ENCODE peak calls at places on chromosomes 6 and 20, in nine cellular contexts. One of them, this sample, is unnamed.

GRCh38 chr6:159118941-159119340 is 50.3 kb upstream of the FNDC1 start:
- DNase-seq in GM19239: no peak
- DNase-seq in neuronal stem cell: no peak
- DNase-seq in left lung: no peak
- DNase-seq in A549: no peak
- DNase-seq in GF-D8: no peak
- DNase-seq in glomerular endothelial cell: no peak
- DNase-seq in activated CD4-positive, alpha-beta T cell treated with anti-CD3 and anti-CD28 coated beads, Interleukin-2, amount 50 U/mL, for 4 hours: no peak
- DNase-seq in stromal cell of bone marrow: no peak
- DNase-seq in this sample: no peak

GRCh38 chr6:33329058-33329457 is 11.5 kb upstream of the ZBTB22 start:
- DNase-seq in glomerular endothelial cell: no peak
- DNase-seq in GF-D8: no peak
- DNase-seq in left lung: no peak
- DNase-seq in A549: no peak
- DNase-seq in GM19239: no peak
- DNase-seq in stromal cell of bone marrow: no peak
- DNase-seq in activated CD4-positive, alpha-beta T cell treated with anti-CD3 and anti-CD28 coated beads, Interleukin-2, amount 50 U/mL, for 4 hours: no peak
- DNase-seq in neuronal stem cell: no peak
- DNase-seq in this sample: no peak

GRCh38 chr6:116579143-116579542 is 7.8 kb downstream of the RWDD1 start:
- DNase-seq in A549: no peak
- DNase-seq in left lung: no peak
- DNase-seq in GM19239: no peak
- DNase-seq in neuronal stem cell: no peak
- DNase-seq in activated CD4-positive, alpha-beta T cell treated with anti-CD3 and anti-CD28 coated beads, Interleukin-2, amount 50 U/mL, for 4 hours: no peak
- DNase-seq in GF-D8: no peak
- DNase-seq in stromal cell of bone marrow: no peak
- DNase-seq in glomerular endothelial cell: no peak
- DNase-seq in this sample: no peak

GRCh38 chr6:37550436-37550835 is 50.7 kb upstream of the CCDC167 start:
- DNase-seq in A549: no peak
- DNase-seq in left lung: no peak
- DNase-seq in activated CD4-positive, alpha-beta T cell treated with anti-CD3 and anti-CD28 coated beads, Interleukin-2, amount 50 U/mL, for 4 hours: no peak
- DNase-seq in GF-D8: no peak
- DNase-seq in glomerular endothelial cell: no peak
- DNase-seq in GM19239: no peak
- DNase-seq in neuronal stem cell: no peak
- DNase-seq in stromal cell of bone marrow: no peak
- DNase-seq in this sample: no peak

GRCh38 chr6:62039602-62040001 is 246.4 kb downstream of the KHDRBS2 start:
- DNase-seq in left lung: no peak
- DNase-seq in A549: no peak
- DNase-seq in activated CD4-positive, alpha-beta T cell treated with anti-CD3 and anti-CD28 coated beads, Interleukin-2, amount 50 U/mL, for 4 hours: no peak
- DNase-seq in GM19239: no peak
- DNase-seq in glomerular endothelial cell: no peak
- DNase-seq in stromal cell of bone marrow: no peak
- DNase-seq in neuronal stem cell: no peak
- DNase-seq in GF-D8: no peak
- DNase-seq in this sample: no peak

GRCh38 chr6:101803146-101803545 is 409.6 kb downstream of the GRIK2 start:
- DNase-seq in neuronal stem cell: no peak
- DNase-seq in glomerular endothelial cell: no peak
- DNase-seq in stromal cell of bone marrow: no peak
- DNase-seq in GF-D8: no peak
- DNase-seq in GM19239: no peak
- DNase-seq in activated CD4-positive, alpha-beta T cell treated with anti-CD3 and anti-CD28 coated beads, Interleukin-2, amount 50 U/mL, for 4 hours: no peak
- DNase-seq in A549: no peak
- DNase-seq in left lung: no peak
- DNase-seq in this sample: no peak

GRCh38 chr20:48463916-48464315 is 363.9 kb downstream of the PREX1 start:
- DNase-seq in neuronal stem cell: no peak
- DNase-seq in GM19239: no peak
- DNase-seq in GF-D8: no peak
- DNase-seq in stromal cell of bone marrow: peak
- DNase-seq in activated CD4-positive, alpha-beta T cell treated with anti-CD3 and anti-CD28 coated beads, Interleukin-2, amount 50 U/mL, for 4 hours: no peak
- DNase-seq in left lung: no peak
- DNase-seq in A549: no peak
- DNase-seq in glomerular endothelial cell: no peak
- DNase-seq in this sample: no peak

GRCh38 chr6:139409026-139409425 is 34.6 kb upstream of the CITED2 start:
- DNase-seq in GM19239: no peak
- DNase-seq in neuronal stem cell: no peak
- DNase-seq in GF-D8: no peak
- DNase-seq in A549: no peak
- DNase-seq in stromal cell of bone marrow: peak
- DNase-seq in activated CD4-positive, alpha-beta T cell treated with anti-CD3 and anti-CD28 coated beads, Interleukin-2, amount 50 U/mL, for 4 hours: no peak
- DNase-seq in left lung: no peak
- DNase-seq in glomerular endothelial cell: no peak
- DNase-seq in this sample: no peak

GRCh38 chr6:21075986-21076385 is 517.6 kb upstream of the SOX4 start:
- DNase-seq in GF-D8: no peak
- DNase-seq in left lung: no peak
- DNase-seq in neuronal stem cell: no peak
- DNase-seq in stromal cell of bone marrow: no peak
- DNase-seq in activated CD4-positive, alpha-beta T cell treated with anti-CD3 and anti-CD28 coated beads, Interleukin-2, amount 50 U/mL, for 4 hours: no peak
- DNase-seq in glomerular endothelial cell: no peak
- DNase-seq in GM19239: no peak
- DNase-seq in A549: no peak
- DNase-seq in this sample: no peak

GRCh38 chr6:21200056-21200870 is 393.3 kb upstream of the SOX4 start:
- DNase-seq in GF-D8: no peak
- DNase-seq in neuronal stem cell: no peak
- DNase-seq in activated CD4-positive, alpha-beta T cell treated with anti-CD3 and anti-CD28 coated beads, Interleukin-2, amount 50 U/mL, for 4 hours: no peak
- DNase-seq in A549: no peak
- DNase-seq in GM19239: no peak
- DNase-seq in left lung: no peak
- DNase-seq in stromal cell of bone marrow: no peak
- DNase-seq in glomerular endothelial cell: no peak
- DNase-seq in this sample: no peak

GRCh38 chr20:17557675-17558006 is 12.2 kb upstream of the DSTN start:
- DNase-seq in neuronal stem cell: no peak
- DNase-seq in left lung: no peak
- DNase-seq in glomerular endothelial cell: no peak
- DNase-seq in activated CD4-positive, alpha-beta T cell treated with anti-CD3 and anti-CD28 coated beads, Interleukin-2, amount 50 U/mL, for 4 hours: no peak
- DNase-seq in stromal cell of bone marrow: peak
- DNase-seq in A549: peak
- DNase-seq in GF-D8: no peak
- DNase-seq in GM19239: no peak
- DNase-seq in this sample: no peak

GRCh38 chr6:35602133-35602946 is 86.4 kb downstream of the FKBP5 start:
- DNase-seq in activated CD4-positive, alpha-beta T cell treated with anti-CD3 and anti-CD28 coated beads, Interleukin-2, amount 50 U/mL, for 4 hours: no peak
- DNase-seq in stromal cell of bone marrow: no peak
- DNase-seq in GF-D8: no peak
- DNase-seq in left lung: no peak
- DNase-seq in glomerular endothelial cell: no peak
- DNase-seq in GM19239: no peak
- DNase-seq in A549: no peak
- DNase-seq in neuronal stem cell: no peak
- DNase-seq in this sample: no peak

GRCh38 chr20:44295995-44296394 is 15.0 kb downstream of the FITM2 start:
- DNase-seq in neuronal stem cell: no peak
- DNase-seq in A549: no peak
- DNase-seq in GM19239: no peak
- DNase-seq in glomerular endothelial cell: no peak
- DNase-seq in activated CD4-positive, alpha-beta T cell treated with anti-CD3 and anti-CD28 coated beads, Interleukin-2, amount 50 U/mL, for 4 hours: no peak
- DNase-seq in left lung: no peak
- DNase-seq in GF-D8: no peak
- DNase-seq in stromal cell of bone marrow: no peak
- DNase-seq in this sample: no peak

GRCh38 chr6:159979136-159979874 is 10.4 kb downstream of the IGF2R start:
- DNase-seq in left lung: no peak
- DNase-seq in GM19239: no peak
- DNase-seq in glomerular endothelial cell: no peak
- DNase-seq in GF-D8: peak
- DNase-seq in activated CD4-positive, alpha-beta T cell treated with anti-CD3 and anti-CD28 coated beads, Interleukin-2, amount 50 U/mL, for 4 hours: peak
- DNase-seq in A549: no peak
- DNase-seq in neuronal stem cell: no peak
- DNase-seq in stromal cell of bone marrow: no peak
- DNase-seq in this sample: peak

GRCh38 chr6:147941143-147941542 is 401.5 kb upstream of the SASH1 start:
- DNase-seq in A549: no peak
- DNase-seq in GM19239: no peak
- DNase-seq in glomerular endothelial cell: no peak
- DNase-seq in activated CD4-positive, alpha-beta T cell treated with anti-CD3 and anti-CD28 coated beads, Interleukin-2, amount 50 U/mL, for 4 hours: no peak
- DNase-seq in GF-D8: no peak
- DNase-seq in left lung: no peak
- DNase-seq in stromal cell of bone marrow: no peak
- DNase-seq in neuronal stem cell: no peak
- DNase-seq in this sample: no peak

GRCh38 chr6:79143320-79143898 is 65.4 kb upstream of the PHIP start:
- DNase-seq in neuronal stem cell: no peak
- DNase-seq in left lung: no peak
- DNase-seq in A549: no peak
- DNase-seq in stromal cell of bone marrow: no peak
- DNase-seq in glomerular endothelial cell: no peak
- DNase-seq in GM19239: no peak
- DNase-seq in GF-D8: no peak
- DNase-seq in activated CD4-positive, alpha-beta T cell treated with anti-CD3 and anti-CD28 coated beads, Interleukin-2, amount 50 U/mL, for 4 hours: no peak
- DNase-seq in this sample: no peak

GRCh38 chr20:43798591-43799149 is 71.9 kb upstream of the GTSF1L start:
- DNase-seq in activated CD4-positive, alpha-beta T cell treated with anti-CD3 and anti-CD28 coated beads, Interleukin-2, amount 50 U/mL, for 4 hours: no peak
- DNase-seq in GF-D8: no peak
- DNase-seq in glomerular endothelial cell: no peak
- DNase-seq in GM19239: no peak
- DNase-seq in neuronal stem cell: peak
- DNase-seq in A549: no peak
- DNase-seq in stromal cell of bone marrow: no peak
- DNase-seq in left lung: no peak
- DNase-seq in this sample: no peak

GRCh38 chr6:36029464-36029863 is 1.9 kb downstream of the MAPK14 start:
- DNase-seq in glomerular endothelial cell: no peak
- DNase-seq in stromal cell of bone marrow: peak
- DNase-seq in GM19239: no peak
- DNase-seq in activated CD4-positive, alpha-beta T cell treated with anti-CD3 and anti-CD28 coated beads, Interleukin-2, amount 50 U/mL, for 4 hours: no peak
- DNase-seq in GF-D8: peak
- DNase-seq in neuronal stem cell: no peak
- DNase-seq in A549: no peak
- DNase-seq in left lung: no peak
- DNase-seq in this sample: no peak

GRCh38 chr20:1888796-1889463 is 6.3 kb upstream of the SIRPA start:
- DNase-seq in neuronal stem cell: no peak
- DNase-seq in stromal cell of bone marrow: no peak
- DNase-seq in GF-D8: peak
- DNase-seq in activated CD4-positive, alpha-beta T cell treated with anti-CD3 and anti-CD28 coated beads, Interleukin-2, amount 50 U/mL, for 4 hours: no peak
- DNase-seq in GM19239: no peak
- DNase-seq in A549: no peak
- DNase-seq in left lung: peak
- DNase-seq in glomerular endothelial cell: no peak
- DNase-seq in this sample: no peak

GRCh38 chr20:56429496-56429895 is 17.4 kb downstream of the CASS4 start:
- DNase-seq in glomerular endothelial cell: no peak
- DNase-seq in A549: no peak
- DNase-seq in stromal cell of bone marrow: no peak
- DNase-seq in GM19239: no peak
- DNase-seq in neuronal stem cell: no peak
- DNase-seq in GF-D8: peak
- DNase-seq in left lung: no peak
- DNase-seq in activated CD4-positive, alpha-beta T cell treated with anti-CD3 and anti-CD28 coated beads, Interleukin-2, amount 50 U/mL, for 4 hours: peak
- DNase-seq in this sample: peak

GRCh38 chr6:112321882-112322508 is 25.1 kb upstream of the RFPL4B start:
- DNase-seq in left lung: no peak
- DNase-seq in activated CD4-positive, alpha-beta T cell treated with anti-CD3 and anti-CD28 coated beads, Interleukin-2, amount 50 U/mL, for 4 hours: no peak
- DNase-seq in A549: no peak
- DNase-seq in neuronal stem cell: no peak
- DNase-seq in GM19239: no peak
- DNase-seq in GF-D8: no peak
- DNase-seq in stromal cell of bone marrow: no peak
- DNase-seq in glomerular endothelial cell: no peak
- DNase-seq in this sample: no peak

GRCh38 chr6:30799210-30799609 is 54.9 kb upstream of the IER3 start:
- DNase-seq in GM19239: no peak
- DNase-seq in glomerular endothelial cell: no peak
- DNase-seq in activated CD4-positive, alpha-beta T cell treated with anti-CD3 and anti-CD28 coated beads, Interleukin-2, amount 50 U/mL, for 4 hours: no peak
- DNase-seq in stromal cell of bone marrow: no peak
- DNase-seq in GF-D8: no peak
- DNase-seq in A549: no peak
- DNase-seq in neuronal stem cell: no peak
- DNase-seq in left lung: no peak
- DNase-seq in this sample: no peak

GRCh38 chr6:42507195-42507594 is 55.5 kb upstream of the TRERF1 start:
- DNase-seq in GM19239: no peak
- DNase-seq in GF-D8: no peak
- DNase-seq in A549: no peak
- DNase-seq in glomerular endothelial cell: no peak
- DNase-seq in left lung: no peak
- DNase-seq in stromal cell of bone marrow: no peak
- DNase-seq in activated CD4-positive, alpha-beta T cell treated with anti-CD3 and anti-CD28 coated beads, Interleukin-2, amount 50 U/mL, for 4 hours: no peak
- DNase-seq in neuronal stem cell: no peak
- DNase-seq in this sample: no peak

GRCh38 chr20:61879303-61879620 is 186.4 kb downstream of the TAF4 start:
- DNase-seq in glomerular endothelial cell: no peak
- DNase-seq in A549: no peak
- DNase-seq in left lung: no peak
- DNase-seq in activated CD4-positive, alpha-beta T cell treated with anti-CD3 and anti-CD28 coated beads, Interleukin-2, amount 50 U/mL, for 4 hours: no peak
- DNase-seq in GF-D8: no peak
- DNase-seq in GM19239: no peak
- DNase-seq in neuronal stem cell: no peak
- DNase-seq in stromal cell of bone marrow: no peak
- DNase-seq in this sample: no peak

GRCh38 chr6:32432050-32432450 is 7.6 kb upstream of the HLA-DRA start:
- DNase-seq in GF-D8: peak
- DNase-seq in GM19239: no peak
- DNase-seq in left lung: no peak
- DNase-seq in activated CD4-positive, alpha-beta T cell treated with anti-CD3 and anti-CD28 coated beads, Interleukin-2, amount 50 U/mL, for 4 hours: no peak
- DNase-seq in neuronal stem cell: no peak
- DNase-seq in A549: peak
- DNase-seq in stromal cell of bone marrow: peak
- DNase-seq in glomerular endothelial cell: no peak
- DNase-seq in this sample: no peak

GRCh38 chr20:43123180-43123579 is 66.5 kb downstream of the PTPRT start:
- DNase-seq in GF-D8: no peak
- DNase-seq in neuronal stem cell: no peak
- DNase-seq in stromal cell of bone marrow: no peak
- DNase-seq in left lung: no peak
- DNase-seq in activated CD4-positive, alpha-beta T cell treated with anti-CD3 and anti-CD28 coated beads, Interleukin-2, amount 50 U/mL, for 4 hours: no peak
- DNase-seq in A549: no peak
- DNase-seq in GM19239: no peak
- DNase-seq in glomerular endothelial cell: no peak
- DNase-seq in this sample: no peak

GRCh38 chr6:15303920-15304291 is 58.0 kb downstream of the JARID2 start:
- DNase-seq in glomerular endothelial cell: no peak
- DNase-seq in GF-D8: no peak
- DNase-seq in neuronal stem cell: no peak
- DNase-seq in left lung: no peak
- DNase-seq in A549: no peak
- DNase-seq in activated CD4-positive, alpha-beta T cell treated with anti-CD3 and anti-CD28 coated beads, Interleukin-2, amount 50 U/mL, for 4 hours: no peak
- DNase-seq in stromal cell of bone marrow: no peak
- DNase-seq in GM19239: no peak
- DNase-seq in this sample: no peak

GRCh38 chr6:11273406-11274065 is 41.1 kb upstream of the NEDD9 start:
- DNase-seq in A549: peak
- DNase-seq in glomerular endothelial cell: no peak
- DNase-seq in stromal cell of bone marrow: no peak
- DNase-seq in activated CD4-positive, alpha-beta T cell treated with anti-CD3 and anti-CD28 coated beads, Interleukin-2, amount 50 U/mL, for 4 hours: no peak
- DNase-seq in GM19239: no peak
- DNase-seq in left lung: no peak
- DNase-seq in GF-D8: no peak
- DNase-seq in neuronal stem cell: no peak
- DNase-seq in this sample: no peak

GRCh38 chr6:168578036-168578435 is 137.1 kb downstream of the SMOC2 start:
- DNase-seq in neuronal stem cell: no peak
- DNase-seq in GF-D8: no peak
- DNase-seq in glomerular endothelial cell: no peak
- DNase-seq in A549: no peak
- DNase-seq in stromal cell of bone marrow: no peak
- DNase-seq in GM19239: no peak
- DNase-seq in activated CD4-positive, alpha-beta T cell treated with anti-CD3 and anti-CD28 coated beads, Interleukin-2, amount 50 U/mL, for 4 hours: no peak
- DNase-seq in left lung: no peak
- DNase-seq in this sample: no peak

GRCh38 chr6:160279850-160280249 is 21.2 kb upstream of the SLC22A2 start:
- DNase-seq in left lung: no peak
- DNase-seq in glomerular endothelial cell: no peak
- DNase-seq in neuronal stem cell: no peak
- DNase-seq in activated CD4-positive, alpha-beta T cell treated with anti-CD3 and anti-CD28 coated beads, Interleukin-2, amount 50 U/mL, for 4 hours: no peak
- DNase-seq in stromal cell of bone marrow: peak
- DNase-seq in GM19239: no peak
- DNase-seq in GF-D8: no peak
- DNase-seq in A549: no peak
- DNase-seq in this sample: no peak

GRCh38 chr20:23959054-23959453 is 29.5 kb downstream of the GGTLC1 start:
- DNase-seq in stromal cell of bone marrow: no peak
- DNase-seq in neuronal stem cell: no peak
- DNase-seq in left lung: no peak
- DNase-seq in glomerular endothelial cell: no peak
- DNase-seq in GM19239: no peak
- DNase-seq in A549: no peak
- DNase-seq in GF-D8: no peak
- DNase-seq in activated CD4-positive, alpha-beta T cell treated with anti-CD3 and anti-CD28 coated beads, Interleukin-2, amount 50 U/mL, for 4 hours: no peak
- DNase-seq in this sample: no peak